ENCODE peak calls at places on chromosomes 7 and 10, in eight cellular contexts. P is heart left ventricle; S is T1000; R is immature natural killer cell; I is IMR-90; H is GM04504; J is right atrium auricular region; U is stimulated activated CD8-positive, alpha-beta memory T cell treated with anti-CD3 and anti-CD28 coated beads, Interleukin-15, amount 100 ng/mL, for 48 hours. N is an unnamed sample.

GRCh38 chr10:79184141-79184625 is 115.4 kb downstream of the ZMIZ1 start:
- DNase-seq in P (no peak), S (peak), R (no peak), I (peak), H (no peak), J (no peak), U (no peak), N (no peak)

GRCh38 chr7:11212080-11212711 is 238.5 kb downstream of the PHF14 start:
- DNase-seq in P (no peak), S (no peak), R (peak), I (peak), H (peak), J (no peak), U (peak), N (no peak)

GRCh38 chr10:47288916-47289495 is 11.0 kb upstream of the GDF10 start:
- DNase-seq in P (no peak), S (no peak), R (no peak), I (no peak), H (no peak), J (peak), U (no peak), N (peak)

GRCh38 chr7:16078076-16078952 is 343.0 kb downstream of the CRPPA start:
- DNase-seq in P (no peak), S (no peak), R (peak), I (peak), H (no peak), J (no peak), U (no peak), N (no peak)

GRCh38 chr10:29618341-29619171 is 16.2 kb downstream of the SVIL start:
- DNase-seq in P (no peak), S (no peak), R (no peak), I (peak), H (no peak), J (peak), U (no peak), N (no peak)

GRCh38 chr10:26367771-26368170 is 70.4 kb upstream of the APBB1IP start:
- DNase-seq in P (no peak), S (peak), R (peak), I (no peak), H (peak), J (no peak), U (no peak), N (no peak)

GRCh38 chr7:108135446-108136190 is 5.5 kb upstream of the LAMB4 start:
- DNase-seq in P (no peak), S (no peak), R (peak), I (no peak), H (no peak), J (no peak), U (peak), N (no peak)

GRCh38 chr10:70132098-70133029 is at the start of gene AIFM2:
- DNase-seq in P (peak), S (no peak), R (peak), I (peak), H (peak), J (peak), U (peak), N (peak)

GRCh38 chr10:114174462-114175190 is 623 bp upstream of the CCDC186 start:
- DNase-seq in P (no peak), S (no peak), R (no peak), I (peak), H (no peak), J (peak), U (no peak), N (no peak)

GRCh38 chr10:4046030-4046429 is 261.0 kb upstream of the KLF6 start:
- DNase-seq in P (no peak), S (no peak), R (no peak), I (no peak), H (no peak), J (no peak), U (no peak), N (no peak)